ENCODE peak calls at places on chromosomes 5 and 9, in eight cellular contexts. One of them, this sample, is unnamed.

GRCh38 chr9:99076483-99077171 is 28.3 kb upstream of the TGFBR1 start:
- DNase-seq in activated CD4-positive, CD25-positive, alpha-beta regulatory T cell treated with anti-CD3 and anti-CD28 coated beads, Interleukin-2, amount 50 U/mL, for 72 hours: no peak
- DNase-seq in tibial nerve: no peak
- DNase-seq in HFFc6: no peak
- DNase-seq in GM20000: no peak
- DNase-seq in HTR-8/SVneo: no peak
- DNase-seq in NCI-H2029: no peak
- DNase-seq in astrocyte of the spinal cord: no peak
- DNase-seq in this sample: no peak

GRCh38 chr5:153571157-153571556 is 80.7 kb downstream of the GRIA1 start:
- DNase-seq in activated CD4-positive, CD25-positive, alpha-beta regulatory T cell treated with anti-CD3 and anti-CD28 coated beads, Interleukin-2, amount 50 U/mL, for 72 hours: no peak
- DNase-seq in tibial nerve: no peak
- DNase-seq in HFFc6: no peak
- DNase-seq in GM20000: no peak
- DNase-seq in HTR-8/SVneo: no peak
- DNase-seq in NCI-H2029: no peak
- DNase-seq in astrocyte of the spinal cord: no peak
- DNase-seq in this sample: no peak

GRCh38 chr9:123556464-123557435 is 200.8 kb downstream of the CRB2 start:
- DNase-seq in activated CD4-positive, CD25-positive, alpha-beta regulatory T cell treated with anti-CD3 and anti-CD28 coated beads, Interleukin-2, amount 50 U/mL, for 72 hours: no peak
- DNase-seq in tibial nerve: no peak
- DNase-seq in HFFc6: no peak
- DNase-seq in GM20000: no peak
- DNase-seq in HTR-8/SVneo: no peak
- DNase-seq in NCI-H2029: no peak
- DNase-seq in astrocyte of the spinal cord: no peak
- DNase-seq in this sample: no peak

GRCh38 chr9:88224938-88225337 is 86.7 kb upstream of the SPATA31C2 start:
- DNase-seq in activated CD4-positive, CD25-positive, alpha-beta regulatory T cell treated with anti-CD3 and anti-CD28 coated beads, Interleukin-2, amount 50 U/mL, for 72 hours: no peak
- DNase-seq in tibial nerve: no peak
- DNase-seq in HFFc6: no peak
- DNase-seq in GM20000: no peak
- DNase-seq in HTR-8/SVneo: no peak
- DNase-seq in NCI-H2029: no peak
- DNase-seq in astrocyte of the spinal cord: no peak
- DNase-seq in this sample: no peak

GRCh38 chr9:133042676-133043075 is 11.9 kb downstream of the GTF3C5 start:
- DNase-seq in activated CD4-positive, CD25-positive, alpha-beta regulatory T cell treated with anti-CD3 and anti-CD28 coated beads, Interleukin-2, amount 50 U/mL, for 72 hours: no peak
- DNase-seq in tibial nerve: no peak
- DNase-seq in HFFc6: no peak
- DNase-seq in GM20000: no peak
- DNase-seq in HTR-8/SVneo: no peak
- DNase-seq in NCI-H2029: no peak
- DNase-seq in astrocyte of the spinal cord: no peak
- DNase-seq in this sample: no peak

GRCh38 chr9:79001012-79001411 is 570.8 kb upstream of the TLE4 start:
- DNase-seq in activated CD4-positive, CD25-positive, alpha-beta regulatory T cell treated with anti-CD3 and anti-CD28 coated beads, Interleukin-2, amount 50 U/mL, for 72 hours: no peak
- DNase-seq in tibial nerve: no peak
- DNase-seq in HFFc6: no peak
- DNase-seq in GM20000: no peak
- DNase-seq in HTR-8/SVneo: no peak
- DNase-seq in NCI-H2029: no peak
- DNase-seq in astrocyte of the spinal cord: no peak
- DNase-seq in this sample: no peak

GRCh38 chr9:97985058-97985861 is 2.1 kb downstream of the ANP32B start:
- DNase-seq in activated CD4-positive, CD25-positive, alpha-beta regulatory T cell treated with anti-CD3 and anti-CD28 coated beads, Interleukin-2, amount 50 U/mL, for 72 hours: no peak
- DNase-seq in tibial nerve: no peak
- DNase-seq in HFFc6: no peak
- DNase-seq in GM20000: no peak
- DNase-seq in HTR-8/SVneo: peak; percentile 20
- DNase-seq in NCI-H2029: peak; percentile 39
- DNase-seq in astrocyte of the spinal cord: peak; percentile 23
- DNase-seq in this sample: no peak

GRCh38 chr9:38032266-38032830 is 36.7 kb downstream of the SHB start:
- DNase-seq in activated CD4-positive, CD25-positive, alpha-beta regulatory T cell treated with anti-CD3 and anti-CD28 coated beads, Interleukin-2, amount 50 U/mL, for 72 hours: no peak
- DNase-seq in tibial nerve: no peak
- DNase-seq in HFFc6: no peak
- DNase-seq in GM20000: no peak
- DNase-seq in HTR-8/SVneo: no peak
- DNase-seq in NCI-H2029: no peak
- DNase-seq in astrocyte of the spinal cord: no peak
- DNase-seq in this sample: no peak

GRCh38 chr5:74432240-74432639 is 208.3 kb downstream of the ENC1 start:
- DNase-seq in activated CD4-positive, CD25-positive, alpha-beta regulatory T cell treated with anti-CD3 and anti-CD28 coated beads, Interleukin-2, amount 50 U/mL, for 72 hours: no peak
- DNase-seq in tibial nerve: no peak
- DNase-seq in HFFc6: no peak
- DNase-seq in GM20000: no peak
- DNase-seq in HTR-8/SVneo: no peak
- DNase-seq in NCI-H2029: peak; percentile 68
- DNase-seq in astrocyte of the spinal cord: no peak
- DNase-seq in this sample: no peak

GRCh38 chr5:161385080-161385479 is 161.4 kb downstream of the GABRB2 start:
- DNase-seq in activated CD4-positive, CD25-positive, alpha-beta regulatory T cell treated with anti-CD3 and anti-CD28 coated beads, Interleukin-2, amount 50 U/mL, for 72 hours: no peak
- DNase-seq in tibial nerve: no peak
- DNase-seq in HFFc6: no peak
- DNase-seq in GM20000: no peak
- DNase-seq in HTR-8/SVneo: no peak
- DNase-seq in NCI-H2029: no peak
- DNase-seq in astrocyte of the spinal cord: no peak
- DNase-seq in this sample: no peak

GRCh38 chr9:6930827-6931226 is 173.1 kb downstream of the KDM4C start:
- DNase-seq in activated CD4-positive, CD25-positive, alpha-beta regulatory T cell treated with anti-CD3 and anti-CD28 coated beads, Interleukin-2, amount 50 U/mL, for 72 hours: no peak
- DNase-seq in tibial nerve: no peak
- DNase-seq in HFFc6: peak; percentile 63
- DNase-seq in GM20000: no peak
- DNase-seq in HTR-8/SVneo: no peak
- DNase-seq in NCI-H2029: no peak
- DNase-seq in astrocyte of the spinal cord: peak; percentile 48
- DNase-seq in this sample: no peak

GRCh38 chr5:145811834-145812625 is 23.1 kb downstream of the PRELID2 start:
- DNase-seq in activated CD4-positive, CD25-positive, alpha-beta regulatory T cell treated with anti-CD3 and anti-CD28 coated beads, Interleukin-2, amount 50 U/mL, for 72 hours: no peak
- DNase-seq in tibial nerve: no peak
- DNase-seq in HFFc6: peak; percentile 63
- DNase-seq in GM20000: no peak
- DNase-seq in HTR-8/SVneo: no peak
- DNase-seq in NCI-H2029: peak; percentile 97
- DNase-seq in astrocyte of the spinal cord: peak; percentile 54
- DNase-seq in this sample: peak; percentile 35

GRCh38 chr9:27540537-27540936 is 10.9 kb upstream of the MOB3B start:
- DNase-seq in activated CD4-positive, CD25-positive, alpha-beta regulatory T cell treated with anti-CD3 and anti-CD28 coated beads, Interleukin-2, amount 50 U/mL, for 72 hours: no peak
- DNase-seq in tibial nerve: no peak
- DNase-seq in HFFc6: no peak
- DNase-seq in GM20000: no peak
- DNase-seq in HTR-8/SVneo: no peak
- DNase-seq in NCI-H2029: no peak
- DNase-seq in astrocyte of the spinal cord: no peak
- DNase-seq in this sample: no peak

GRCh38 chr9:125649315-125649714 is 57.7 kb downstream of the MAPKAP1 start:
- DNase-seq in activated CD4-positive, CD25-positive, alpha-beta regulatory T cell treated with anti-CD3 and anti-CD28 coated beads, Interleukin-2, amount 50 U/mL, for 72 hours: no peak
- DNase-seq in tibial nerve: no peak
- DNase-seq in HFFc6: peak; percentile 89
- DNase-seq in GM20000: no peak
- DNase-seq in HTR-8/SVneo: peak; percentile 51
- DNase-seq in NCI-H2029: no peak
- DNase-seq in astrocyte of the spinal cord: peak; percentile 68
- DNase-seq in this sample: no peak

GRCh38 chr5:178150977-178151734 is 2.5 kb downstream of the NHP2 start:
- DNase-seq in activated CD4-positive, CD25-positive, alpha-beta regulatory T cell treated with anti-CD3 and anti-CD28 coated beads, Interleukin-2, amount 50 U/mL, for 72 hours: no peak
- DNase-seq in tibial nerve: no peak
- DNase-seq in HFFc6: no peak
- DNase-seq in GM20000: no peak
- DNase-seq in HTR-8/SVneo: no peak
- DNase-seq in NCI-H2029: no peak
- DNase-seq in astrocyte of the spinal cord: no peak
- DNase-seq in this sample: no peak

GRCh38 chr5:140868721-140869554 is at the start of gene PCDHA11:
- DNase-seq in activated CD4-positive, CD25-positive, alpha-beta regulatory T cell treated with anti-CD3 and anti-CD28 coated beads, Interleukin-2, amount 50 U/mL, for 72 hours: no peak
- DNase-seq in tibial nerve: no peak
- DNase-seq in HFFc6: no peak
- DNase-seq in GM20000: no peak
- DNase-seq in HTR-8/SVneo: peak; percentile 53
- DNase-seq in NCI-H2029: peak; percentile 16
- DNase-seq in astrocyte of the spinal cord: no peak
- DNase-seq in this sample: no peak

GRCh38 chr5:160787247-160787646 is 64.8 kb downstream of the ATP10B start:
- DNase-seq in activated CD4-positive, CD25-positive, alpha-beta regulatory T cell treated with anti-CD3 and anti-CD28 coated beads, Interleukin-2, amount 50 U/mL, for 72 hours: no peak
- DNase-seq in tibial nerve: no peak
- DNase-seq in HFFc6: no peak
- DNase-seq in GM20000: peak; percentile 9
- DNase-seq in HTR-8/SVneo: no peak
- DNase-seq in NCI-H2029: peak; percentile 7
- DNase-seq in astrocyte of the spinal cord: no peak
- DNase-seq in this sample: peak; percentile 35

GRCh38 chr5:40478766-40479165 is 200.9 kb upstream of the PTGER4 start:
- DNase-seq in activated CD4-positive, CD25-positive, alpha-beta regulatory T cell treated with anti-CD3 and anti-CD28 coated beads, Interleukin-2, amount 50 U/mL, for 72 hours: no peak
- DNase-seq in tibial nerve: no peak
- DNase-seq in HFFc6: peak; percentile 72
- DNase-seq in GM20000: no peak
- DNase-seq in HTR-8/SVneo: no peak
- DNase-seq in NCI-H2029: no peak
- DNase-seq in astrocyte of the spinal cord: no peak
- DNase-seq in this sample: no peak

GRCh38 chr9:124839612-124840299 is 13.5 kb upstream of the WDR38 start:
- DNase-seq in activated CD4-positive, CD25-positive, alpha-beta regulatory T cell treated with anti-CD3 and anti-CD28 coated beads, Interleukin-2, amount 50 U/mL, for 72 hours: no peak
- DNase-seq in tibial nerve: no peak
- DNase-seq in HFFc6: no peak
- DNase-seq in GM20000: no peak
- DNase-seq in HTR-8/SVneo: no peak
- DNase-seq in NCI-H2029: no peak
- DNase-seq in astrocyte of the spinal cord: no peak
- DNase-seq in this sample: peak; percentile 94

GRCh38 chr9:36924071-36924470 is 110.0 kb downstream of the PAX5 start:
- DNase-seq in activated CD4-positive, CD25-positive, alpha-beta regulatory T cell treated with anti-CD3 and anti-CD28 coated beads, Interleukin-2, amount 50 U/mL, for 72 hours: no peak
- DNase-seq in tibial nerve: no peak
- DNase-seq in HFFc6: peak; percentile 88
- DNase-seq in GM20000: no peak
- DNase-seq in HTR-8/SVneo: peak; percentile 85
- DNase-seq in NCI-H2029: peak; percentile 19
- DNase-seq in astrocyte of the spinal cord: peak; percentile 83
- DNase-seq in this sample: no peak

GRCh38 chr5:74081126-74081525 is 455.1 kb downstream of the ARHGEF28 start:
- DNase-seq in activated CD4-positive, CD25-positive, alpha-beta regulatory T cell treated with anti-CD3 and anti-CD28 coated beads, Interleukin-2, amount 50 U/mL, for 72 hours: no peak
- DNase-seq in tibial nerve: no peak
- DNase-seq in HFFc6: no peak
- DNase-seq in GM20000: no peak
- DNase-seq in HTR-8/SVneo: no peak
- DNase-seq in NCI-H2029: no peak
- DNase-seq in astrocyte of the spinal cord: no peak
- DNase-seq in this sample: no peak

GRCh38 chr9:35859310-35859994 is 10.7 kb downstream of the OR13J1 start:
- DNase-seq in activated CD4-positive, CD25-positive, alpha-beta regulatory T cell treated with anti-CD3 and anti-CD28 coated beads, Interleukin-2, amount 50 U/mL, for 72 hours: no peak
- DNase-seq in tibial nerve: no peak
- DNase-seq in HFFc6: peak; percentile 58
- DNase-seq in GM20000: no peak
- DNase-seq in HTR-8/SVneo: no peak
- DNase-seq in NCI-H2029: peak; percentile 54
- DNase-seq in astrocyte of the spinal cord: no peak
- DNase-seq in this sample: peak; percentile 17

GRCh38 chr5:156981481-156981880 is 18.5 kb upstream of the TIMD4 start:
- DNase-seq in activated CD4-positive, CD25-positive, alpha-beta regulatory T cell treated with anti-CD3 and anti-CD28 coated beads, Interleukin-2, amount 50 U/mL, for 72 hours: no peak
- DNase-seq in tibial nerve: no peak
- DNase-seq in HFFc6: no peak
- DNase-seq in GM20000: no peak
- DNase-seq in HTR-8/SVneo: no peak
- DNase-seq in NCI-H2029: no peak
- DNase-seq in astrocyte of the spinal cord: no peak
- DNase-seq in this sample: no peak

GRCh38 chr9:93479726-93480125 is 26.3 kb upstream of the FAM120AOS start:
- DNase-seq in activated CD4-positive, CD25-positive, alpha-beta regulatory T cell treated with anti-CD3 and anti-CD28 coated beads, Interleukin-2, amount 50 U/mL, for 72 hours: no peak
- DNase-seq in tibial nerve: no peak
- DNase-seq in HFFc6: no peak
- DNase-seq in GM20000: no peak
- DNase-seq in HTR-8/SVneo: no peak
- DNase-seq in NCI-H2029: no peak
- DNase-seq in astrocyte of the spinal cord: no peak
- DNase-seq in this sample: no peak

GRCh38 chr5:98929123-98929981 is 545 bp upstream of the CHD1 start:
- DNase-seq in activated CD4-positive, CD25-positive, alpha-beta regulatory T cell treated with anti-CD3 and anti-CD28 coated beads, Interleukin-2, amount 50 U/mL, for 72 hours: peak; percentile 90
- DNase-seq in tibial nerve: peak; percentile 96
- DNase-seq in HFFc6: peak; percentile 93
- DNase-seq in GM20000: peak; percentile 87
- DNase-seq in HTR-8/SVneo: peak; percentile 90
- DNase-seq in NCI-H2029: peak; percentile 91
- DNase-seq in astrocyte of the spinal cord: peak; percentile 96
- DNase-seq in this sample: peak; percentile 84

GRCh38 chr9:89633920-89634319 is 29.1 kb downstream of the GADD45G start:
- DNase-seq in activated CD4-positive, CD25-positive, alpha-beta regulatory T cell treated with anti-CD3 and anti-CD28 coated beads, Interleukin-2, amount 50 U/mL, for 72 hours: no peak
- DNase-seq in tibial nerve: no peak
- DNase-seq in HFFc6: no peak
- DNase-seq in GM20000: no peak
- DNase-seq in HTR-8/SVneo: no peak
- DNase-seq in NCI-H2029: no peak
- DNase-seq in astrocyte of the spinal cord: no peak
- DNase-seq in this sample: no peak

GRCh38 chr9:100294341-100294740 is 58.4 kb downstream of the TEX10 start:
- DNase-seq in activated CD4-positive, CD25-positive, alpha-beta regulatory T cell treated with anti-CD3 and anti-CD28 coated beads, Interleukin-2, amount 50 U/mL, for 72 hours: no peak
- DNase-seq in tibial nerve: no peak
- DNase-seq in HFFc6: peak; percentile 5
- DNase-seq in GM20000: no peak
- DNase-seq in HTR-8/SVneo: no peak
- DNase-seq in NCI-H2029: no peak
- DNase-seq in astrocyte of the spinal cord: peak; percentile 41
- DNase-seq in this sample: no peak

GRCh38 chr9:133506653-133507038 is 18.1 kb downstream of the MYMK start:
- DNase-seq in activated CD4-positive, CD25-positive, alpha-beta regulatory T cell treated with anti-CD3 and anti-CD28 coated beads, Interleukin-2, amount 50 U/mL, for 72 hours: no peak
- DNase-seq in tibial nerve: peak; percentile 71
- DNase-seq in HFFc6: peak; percentile 92
- DNase-seq in GM20000: no peak
- DNase-seq in HTR-8/SVneo: peak; percentile 48
- DNase-seq in NCI-H2029: peak; percentile 65
- DNase-seq in astrocyte of the spinal cord: peak; percentile 54
- DNase-seq in this sample: peak; percentile 65

GRCh38 chr9:93329632-93330286 is 121.7 kb upstream of the FAM120A start:
- DNase-seq in activated CD4-positive, CD25-positive, alpha-beta regulatory T cell treated with anti-CD3 and anti-CD28 coated beads, Interleukin-2, amount 50 U/mL, for 72 hours: no peak
- DNase-seq in tibial nerve: no peak
- DNase-seq in HFFc6: no peak
- DNase-seq in GM20000: no peak
- DNase-seq in HTR-8/SVneo: no peak
- DNase-seq in NCI-H2029: no peak
- DNase-seq in astrocyte of the spinal cord: no peak
- DNase-seq in this sample: no peak

GRCh38 chr9:123614503-123615258 is 258.7 kb downstream of the CRB2 start:
- DNase-seq in activated CD4-positive, CD25-positive, alpha-beta regulatory T cell treated with anti-CD3 and anti-CD28 coated beads, Interleukin-2, amount 50 U/mL, for 72 hours: no peak
- DNase-seq in tibial nerve: no peak
- DNase-seq in HFFc6: no peak
- DNase-seq in GM20000: no peak
- DNase-seq in HTR-8/SVneo: no peak
- DNase-seq in NCI-H2029: peak; percentile 90
- DNase-seq in astrocyte of the spinal cord: no peak
- DNase-seq in this sample: no peak

GRCh38 chr5:126385509-126385908 is 37.7 kb upstream of the GRAMD2B start:
- DNase-seq in activated CD4-positive, CD25-positive, alpha-beta regulatory T cell treated with anti-CD3 and anti-CD28 coated beads, Interleukin-2, amount 50 U/mL, for 72 hours: no peak
- DNase-seq in tibial nerve: no peak
- DNase-seq in HFFc6: no peak
- DNase-seq in GM20000: no peak
- DNase-seq in HTR-8/SVneo: no peak
- DNase-seq in NCI-H2029: no peak
- DNase-seq in astrocyte of the spinal cord: no peak
- DNase-seq in this sample: no peak

GRCh38 chr5:153372433-153373167 is 117.9 kb upstream of the GRIA1 start:
- DNase-seq in activated CD4-positive, CD25-positive, alpha-beta regulatory T cell treated with anti-CD3 and anti-CD28 coated beads, Interleukin-2, amount 50 U/mL, for 72 hours: no peak
- DNase-seq in tibial nerve: no peak
- DNase-seq in HFFc6: no peak
- DNase-seq in GM20000: no peak
- DNase-seq in HTR-8/SVneo: no peak
- DNase-seq in NCI-H2029: no peak
- DNase-seq in astrocyte of the spinal cord: no peak
- DNase-seq in this sample: peak; percentile 68

GRCh38 chr5:59485629-59486439 is 407.7 kb downstream of the PDE4D start:
- DNase-seq in activated CD4-positive, CD25-positive, alpha-beta regulatory T cell treated with anti-CD3 and anti-CD28 coated beads, Interleukin-2, amount 50 U/mL, for 72 hours: no peak
- DNase-seq in tibial nerve: no peak
- DNase-seq in HFFc6: peak; percentile 20
- DNase-seq in GM20000: no peak
- DNase-seq in HTR-8/SVneo: peak; percentile 33
- DNase-seq in NCI-H2029: no peak
- DNase-seq in astrocyte of the spinal cord: no peak
- DNase-seq in this sample: no peak

GRCh38 chr9:70772591-70772990 is 348.8 kb downstream of the TRPM3 start:
- DNase-seq in activated CD4-positive, CD25-positive, alpha-beta regulatory T cell treated with anti-CD3 and anti-CD28 coated beads, Interleukin-2, amount 50 U/mL, for 72 hours: no peak
- DNase-seq in tibial nerve: no peak
- DNase-seq in HFFc6: no peak
- DNase-seq in GM20000: no peak
- DNase-seq in HTR-8/SVneo: no peak
- DNase-seq in NCI-H2029: no peak
- DNase-seq in astrocyte of the spinal cord: no peak
- DNase-seq in this sample: no peak

This sample was measured in SHP77.